ENCODE peak calls at places on chromosomes 11 and 22, in four cellular contexts. One of them, this sample, is unnamed.

GRCh38 chr11:126529037-126529436 is 173.6 kb downstream of the ST3GAL4 start:
- DNase-seq in left ventricle myocardium inferior: no peak
- DNase-seq in posterior vena cava: peak
- DNase-seq in GM12892: no peak
- DNase-seq in this sample: no peak

GRCh38 chr22:31707519-31707918 is 42.4 kb downstream of the PRR14L start:
- DNase-seq in left ventricle myocardium inferior: no peak
- DNase-seq in posterior vena cava: peak
- DNase-seq in GM12892: no peak
- DNase-seq in this sample: no peak

GRCh38 chr22:44701824-44702478 is at the start of gene PRR5:
- DNase-seq in left ventricle myocardium inferior: peak
- DNase-seq in posterior vena cava: peak
- DNase-seq in GM12892: peak
- DNase-seq in this sample: peak

GRCh38 chr11:30120045-30120589 is 103.3 kb upstream of the KCNA4 start:
- DNase-seq in left ventricle myocardium inferior: no peak
- DNase-seq in posterior vena cava: no peak
- DNase-seq in GM12892: no peak
- DNase-seq in this sample: no peak

GRCh38 chr11:2825886-2826678 is 59.5 kb downstream of the CDKN1C start:
- DNase-seq in left ventricle myocardium inferior: peak
- DNase-seq in posterior vena cava: peak
- DNase-seq in GM12892: no peak
- DNase-seq in this sample: no peak

GRCh38 chr11:85923455-85923854 is 68.3 kb downstream of the CCDC83 start:
- DNase-seq in left ventricle myocardium inferior: no peak
- DNase-seq in posterior vena cava: no peak
- DNase-seq in GM12892: no peak
- DNase-seq in this sample: no peak

GRCh38 chr11:1542267-1542666 is 29.8 kb downstream of the DUSP8 start:
- DNase-seq in left ventricle myocardium inferior: no peak
- DNase-seq in posterior vena cava: no peak
- DNase-seq in GM12892: no peak
- DNase-seq in this sample: no peak

GRCh38 chr11:11425806-11426205 is 72.8 kb upstream of the CSNK2A3 start:
- DNase-seq in left ventricle myocardium inferior: no peak
- DNase-seq in posterior vena cava: no peak
- DNase-seq in GM12892: no peak
- DNase-seq in this sample: no peak

GRCh38 chr11:69356703-69357457 is 62.9 kb downstream of the MYEOV start:
- DNase-seq in left ventricle myocardium inferior: no peak
- DNase-seq in posterior vena cava: peak
- DNase-seq in GM12892: no peak
- DNase-seq in this sample: no peak

GRCh38 chr11:134244593-134244992 is 8.6 kb downstream of the THYN1 start:
- DNase-seq in left ventricle myocardium inferior: no peak
- DNase-seq in posterior vena cava: no peak
- DNase-seq in GM12892: no peak
- DNase-seq in this sample: no peak

GRCh38 chr22:23752090-23752691 is 1.3 kb upstream of the ZNF70 start:
- DNase-seq in left ventricle myocardium inferior: no peak
- DNase-seq in posterior vena cava: no peak
- DNase-seq in GM12892: peak
- DNase-seq in this sample: no peak

GRCh38 chr11:119626910-119627305 is 102.1 kb downstream of the NECTIN1 start:
- DNase-seq in left ventricle myocardium inferior: no peak
- DNase-seq in posterior vena cava: no peak
- DNase-seq in GM12892: no peak
- DNase-seq in this sample: no peak

GRCh38 chr11:118612378-118612777 is 5.0 kb downstream of the PHLDB1 start:
- DNase-seq in left ventricle myocardium inferior: peak
- DNase-seq in posterior vena cava: peak
- DNase-seq in GM12892: no peak
- DNase-seq in this sample: no peak

GRCh38 chr11:26993965-26994446 is at the start of gene FIBIN:
- DNase-seq in left ventricle myocardium inferior: peak
- DNase-seq in posterior vena cava: peak
- DNase-seq in GM12892: no peak
- DNase-seq in this sample: no peak

GRCh38 chr11:29255401-29255800 is 761.4 kb downstream of the KCNA4 start:
- DNase-seq in left ventricle myocardium inferior: no peak
- DNase-seq in posterior vena cava: no peak
- DNase-seq in GM12892: no peak
- DNase-seq in this sample: no peak

GRCh38 chr22:39215430-39216142 is 29.2 kb downstream of the PDGFB start:
- DNase-seq in left ventricle myocardium inferior: no peak
- DNase-seq in posterior vena cava: peak
- DNase-seq in GM12892: no peak
- DNase-seq in this sample: no peak